ENCODE peak calls at places on chromosome 14, in six cellular contexts. D, E, P, S, O and J are unnamed samples. For H3K4me1, the result is how much of the 10 kb centered on the place peaks cover.

GRCh38 chr14:72528059-72528950 is 365.6 kb downstream of the DPF3 start:
- DNase-seq in E (no peak), P (no peak), O (no peak), D (no peak), S (no peak), J (no peak)

GRCh38 chr14:100765991-100766390 is 39.3 kb downstream of the DLK1 start:
- DNase-seq in D (no peak), E (no peak), S (peak), O (no peak), P (no peak), J (no peak)

GRCh38 chr14:62162998-62163589 is 400.9 kb downstream of the SNAPC1 start:
- DNase-seq in P (no peak), E (no peak), S (no peak), D (peak), O (peak), J (peak)

GRCh38 chr14:23056257-23056955 is 914 bp downstream of the CDH24 start:
- DNase-seq in O (peak), E (peak), D (peak), P (peak), S (peak), J (peak)

GRCh38 chr14:60760648-60761364 is 26.2 kb downstream of the MNAT1 start:
- DNase-seq in E (no peak), S (no peak), P (no peak), D (peak), O (no peak), J (peak)

GRCh38 chr14:61003571-61003970 is 22.5 kb downstream of the SLC38A6 start:
- DNase-seq in P (no peak), E (no peak), D (peak), O (no peak), S (no peak), J (no peak)

GRCh38 chr14:51239813-51240803 is at the start of gene TMX1:
- DNase-seq in D (peak), O (peak), P (peak), S (peak), E (peak), J (peak)

GRCh38 chr14:92471919-92472318 is 41.7 kb upstream of the RIN3 start:
- DNase-seq in O (no peak), P (no peak), D (peak), S (no peak), E (peak), J (peak)

GRCh38 chr14:51581017-51581881 is 70.5 kb upstream of the FRMD6 start:
- DNase-seq in S (no peak), O (no peak), P (no peak), E (no peak), D (peak), J (no peak)

GRCh38 chr14:91258021-91258618 is 13.6 kb upstream of the GPR68 start:
- DNase-seq in D (no peak), O (no peak), P (no peak), E (peak), S (no peak), J (peak)

GRCh38 chr14:31297701-31298344 is 90.2 kb upstream of the HECTD1 start:
- DNase-seq in S (no peak), D (no peak), P (no peak), E (no peak), O (no peak), J (no peak)

GRCh38 chr14:88045705-88046104 is 40.8 kb downstream of the GPR65 start:
- DNase-seq in O (no peak), S (peak), P (no peak), E (peak), D (no peak), J (no peak)
- H3K4me1 ChIP-seq in O (under half), S (under half), P (under half), E (under half), D (under half), J (under half)

DNA sequence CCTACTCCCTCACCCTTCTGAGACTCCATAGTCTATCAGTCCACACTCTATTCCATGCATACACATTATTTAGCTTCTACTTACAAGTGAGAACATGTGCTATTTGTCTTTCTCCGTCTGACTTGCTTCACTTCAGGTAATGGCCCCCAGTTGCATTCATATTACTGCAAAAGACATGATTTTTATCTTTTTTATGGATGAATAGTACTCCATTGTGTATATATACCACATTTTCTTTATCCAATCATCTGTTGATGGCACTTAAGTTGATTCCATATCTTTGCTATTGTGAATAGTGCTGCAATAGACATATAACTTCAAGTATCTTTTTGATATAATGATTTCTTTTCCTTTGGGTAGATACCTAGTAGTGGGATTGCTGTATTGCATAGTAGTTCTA is 171.8 kb downstream of the DACT1 start:
- DNase-seq in D (no peak), S (no peak), E (no peak), O (no peak), P (no peak), J (no peak)
- H3K4me1 ChIP-seq in D (under half), S (under half), E (under half), O (under half), P (under half), J (under half)

DNA sequence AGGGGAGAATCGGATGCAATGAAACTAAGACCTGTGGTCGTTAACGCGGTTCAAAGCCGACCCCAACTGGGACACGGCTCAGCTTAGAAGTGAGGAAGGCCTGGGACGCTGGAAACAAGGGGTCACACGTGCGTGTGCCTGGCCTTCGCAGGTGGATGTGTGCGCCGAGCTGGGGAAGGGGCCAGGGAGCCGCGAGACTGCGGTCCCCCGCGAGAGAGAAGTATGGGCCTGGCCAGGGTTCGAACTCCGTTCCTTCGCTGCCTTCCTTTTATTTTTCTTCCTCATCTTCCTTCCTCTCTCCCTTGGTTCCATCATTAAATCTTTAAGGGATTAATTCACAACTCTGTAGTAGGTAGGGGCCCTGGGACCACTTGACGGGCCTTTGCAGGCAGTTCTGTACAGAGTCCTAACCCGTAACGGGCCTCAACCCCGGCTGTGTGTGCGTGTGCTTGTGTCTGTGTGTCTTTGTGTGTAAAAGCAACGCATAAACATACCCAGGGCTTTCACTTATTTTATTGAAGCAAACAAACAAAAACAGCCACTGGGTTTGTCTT is 3.6 kb downstream of the TTC6 start:
- DNase-seq in P (no peak), D (no peak), S (no peak), E (no peak), O (no peak), J (no peak)
- H3K4me1 ChIP-seq in P (under half), D (under half), S (under half), E (half or more), O (under half), J (under half)

GRCh38 chr14:99603965-99604765 is at the start of gene CCDC85C:
- DNase-seq in D (peak), S (peak), P (peak), O (peak), E (peak), J (peak)
- H3K4me1 ChIP-seq in D (under half), S (under half), P (under half), O (under half), E (half or more), J (under half)

DNA sequence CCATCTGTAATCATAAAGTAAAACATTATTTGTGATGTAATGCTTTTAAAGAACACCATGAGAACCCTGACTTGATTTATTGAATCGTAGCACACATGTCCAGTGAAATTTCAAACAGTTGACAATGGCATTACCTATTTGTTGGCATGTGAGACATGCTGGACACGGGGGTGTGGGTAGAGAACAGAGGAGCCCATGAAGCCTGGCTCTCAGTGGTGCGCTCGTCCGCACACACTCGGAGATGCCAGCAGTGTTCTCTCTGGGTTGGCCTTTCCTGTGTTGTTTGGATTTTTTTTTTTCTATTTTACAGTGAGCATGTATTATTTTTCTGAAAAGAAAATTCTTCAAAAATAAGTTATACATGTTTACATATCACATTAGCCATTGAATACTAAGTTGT is 78.2 kb downstream of the PPP2R5C start:
- DNase-seq in P (no peak), S (no peak), O (no peak), E (no peak), D (no peak), J (no peak)
- H3K4me1 ChIP-seq in P (under half), S (under half), O (half or more), E (half or more), D (under half), J (under half)

GRCh38 chr14:64931123-64931522 is 11.4 kb downstream of the GPX2 start:
- DNase-seq in D (no peak), E (no peak), O (no peak), S (no peak), P (no peak), J (no peak)

GRCh38 chr14:64932231-64932630 is 10.3 kb downstream of the GPX2 start:
- DNase-seq in P (no peak), D (no peak), E (no peak), O (no peak), S (no peak), J (no peak)

GRCh38 chr14:64929003-64929337 is 13.6 kb downstream of the GPX2 start:
- DNase-seq in P (no peak), O (no peak), E (no peak), D (no peak), S (no peak), J (no peak)

GRCh38 chr14:64928239-64929002 is 14.1 kb downstream of the GPX2 start:
- DNase-seq in S (no peak), O (no peak), D (no peak), E (no peak), P (no peak), J (no peak)

GRCh38 chr14:64930085-64930843 is 12.3 kb downstream of the GPX2 start:
- DNase-seq in S (no peak), P (no peak), O (no peak), D (no peak), E (no peak), J (no peak)
- H3K4me1 ChIP-seq in S (half or more), P (under half), O (under half), D (under half), E (under half), J (under half)

GRCh38 chr14:99217556-99217955 is 54.4 kb downstream of the BCL11B start:
- DNase-seq in S (no peak), O (no peak), E (no peak), D (no peak), P (no peak), J (no peak)
- H3K4me1 ChIP-seq in S (under half), O (under half), E (under half), D (under half), P (under half), J (under half)